ENCODE peak calls at places on chromosomes 5 and 9, in seven cellular contexts. O is mesenchymal stem cell; D is gastrocnemius medialis; Z is effector memory CD4-positive, alpha-beta T cell; F is hepatocyte; Y is CD8-positive, alpha-beta T cell; Q is BJ. M is an unnamed sample.
A peak's percentile ranks its signal among the peaks of the same experiment; 100 is the strongest.

GRCh38 chr5:13660072-13660471 is 284.4 kb downstream of the DNAH5 start:
- DNase-seq in Y (no peak), D (no peak), Q (no peak), O (peak; percentile 13), Z (no peak), F (no peak), M (no peak)

GRCh38 chr5:40955313-40955712 is 46.0 kb downstream of the C7 start:
- DNase-seq in Q (no peak), Y (no peak), F (no peak), Z (no peak), D (no peak), O (no peak), M (no peak)

GRCh38 chr9:35349287-35349990 is 140.5 kb upstream of the RUSC2 start:
- DNase-seq in Y (no peak), F (no peak), D (no peak), Z (no peak), O (no peak), Q (no peak), M (no peak)

GRCh38 chr5:93891491-93892480 is 150.4 kb upstream of the POU5F2 start:
- DNase-seq in D (no peak), Q (no peak), Y (no peak), O (no peak), F (no peak), Z (no peak), M (no peak)

GRCh38 chr9:5557606-5558587 is 47.6 kb downstream of the PDCD1LG2 start:
- DNase-seq in D (no peak), Y (peak; percentile 73), O (no peak), Q (no peak), F (no peak), Z (peak; percentile 20), M (peak; percentile 28)

GRCh38 chr5:60102961-60103683 is 209.6 kb upstream of the PDE4D start:
- DNase-seq in Z (no peak), F (no peak), Y (no peak), Q (peak; percentile 32), D (no peak), O (peak; percentile 69), M (peak; percentile 85)

GRCh38 chr5:148844433-148845279 is 18.2 kb downstream of the ADRB2 start:
- DNase-seq in Y (no peak), O (no peak), F (no peak), Q (no peak), Z (peak; percentile 49), D (no peak), M (no peak)

GRCh38 chr9:120532475-120532874 is 47.5 kb downstream of the CDK5RAP2 start:
- DNase-seq in O (no peak), Y (no peak), Z (no peak), F (peak; percentile 59), D (peak; percentile 97), Q (peak; percentile 26), M (peak; percentile 11)

GRCh38 chr9:106958955-106959657 is 96.1 kb downstream of the ZNF462 start:
- DNase-seq in Z (no peak), D (no peak), F (no peak), Y (no peak), Q (no peak), O (no peak), M (no peak)

GRCh38 chr5:172846249-172846648 is 12.2 kb downstream of the ERGIC1 start:
- DNase-seq in Y (no peak), D (no peak), O (no peak), Q (no peak), F (no peak), Z (no peak), M (no peak)

GRCh38 chr5:139660105-139660915 is 12.2 kb downstream of the CXXC5 start:
- DNase-seq in Y (no peak), D (peak; percentile 96), Q (no peak), O (peak; percentile 42), Z (no peak), F (no peak), M (no peak)

GRCh38 chr5:135045488-135045887 is 11.5 kb upstream of the PITX1 start:
- DNase-seq in D (no peak), O (no peak), Q (no peak), F (no peak), Y (no peak), Z (no peak), M (no peak)

GRCh38 chr5:43627028-43627427 is 24.0 kb downstream of the NNT start:
- DNase-seq in F (peak; percentile 39), Z (no peak), D (peak; percentile 80), Y (no peak), Q (no peak), O (peak; percentile 76), M (peak; percentile 81)

GRCh38 chr9:130689572-130689936 is 4.0 kb upstream of the EXOSC2 start:
- DNase-seq in D (no peak), Z (no peak), F (no peak), Q (no peak), O (no peak), Y (no peak), M (no peak)

GRCh38 chr5:153153086-153153485 is 337.4 kb upstream of the GRIA1 start:
- DNase-seq in Y (no peak), Z (no peak), F (no peak), O (peak; percentile 48), Q (peak; percentile 31), D (no peak), M (peak; percentile 56)

DNA sequence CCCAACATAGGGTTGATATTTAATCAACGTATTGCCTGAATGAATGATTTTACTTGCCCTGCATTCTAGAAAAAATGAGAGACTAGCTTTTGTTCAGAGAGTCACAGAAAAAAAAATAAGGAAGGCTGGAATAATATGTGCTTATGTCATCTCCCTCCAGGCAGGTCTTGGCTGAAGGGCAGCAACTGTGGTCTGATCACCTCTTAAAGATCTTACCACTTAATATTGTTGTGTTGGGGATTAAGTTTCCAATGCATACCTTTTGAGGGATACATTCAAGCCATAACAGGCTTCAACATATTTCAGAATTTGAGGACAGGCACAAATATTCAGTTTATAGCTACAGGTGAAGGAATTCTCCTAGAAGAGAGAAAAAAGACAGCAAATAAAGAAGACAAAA is 157.3 kb upstream of the S1PR3 start:
- DNase-seq in O (no peak), F (no peak), Q (no peak), Z (no peak), Y (no peak), D (no peak), M (no peak)
- H3K27me3 ChIP-seq in O (no peaks in the 10 kb centered on the region), F (no peaks in the 10 kb centered on the region), Q (no peaks in the 10 kb centered on the region), Z (peaks cover 23% of the 10 kb centered on the region), Y (peaks cover 27% of the 10 kb centered on the region), D (no peaks in the 10 kb centered on the region), M (no peaks in the 10 kb centered on the region)

GRCh38 chr9:138023394-138024124 is 146.0 kb downstream of the CACNA1B start:
- DNase-seq in Z (no peak), Y (peak; percentile 19), O (no peak), Q (no peak), D (no peak), F (no peak), M (no peak)

GRCh38 chr9:138025908-138026307 is 148.3 kb downstream of the CACNA1B start:
- DNase-seq in Y (no peak), O (no peak), D (no peak), F (no peak), Q (no peak), Z (no peak), M (no peak)

GRCh38 chr9:138024831-138025291 is 147.3 kb downstream of the CACNA1B start:
- DNase-seq in D (no peak), Q (no peak), F (no peak), O (no peak), Z (no peak), Y (peak; percentile 40), M (no peak)

GRCh38 chr9:138024131-138024530 is 146.5 kb downstream of the CACNA1B start:
- DNase-seq in O (no peak), Z (no peak), D (no peak), Y (peak; percentile 40), F (no peak), Q (no peak), M (no peak)

DNA sequence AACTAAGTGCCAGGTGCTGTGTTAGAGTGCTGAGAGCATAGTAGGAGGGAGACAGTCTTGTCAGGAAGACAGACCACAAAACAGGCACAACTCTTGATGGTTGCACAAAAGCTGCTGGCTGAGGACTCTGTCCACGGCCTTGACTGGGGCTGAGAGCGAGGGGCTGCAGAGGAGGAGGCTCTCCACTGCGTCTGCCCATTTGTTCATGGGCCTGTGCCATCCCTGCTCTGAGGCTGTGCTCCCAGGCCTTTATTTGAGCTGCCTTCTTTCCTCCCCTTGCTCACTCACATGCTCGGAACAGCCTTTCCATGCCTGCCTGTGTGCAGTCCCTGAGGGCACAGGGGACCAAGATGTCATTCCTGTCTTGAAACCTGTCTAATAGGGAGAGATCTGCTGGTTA is 147.8 kb downstream of the CACNA1B start:
- DNase-seq in O (no peak), F (no peak), D (no peak), Q (no peak), Z (no peak), Y (no peak), M (no peak)
- H3K27me3 ChIP-seq in O (peaks cover 36% of the 10 kb centered on the region), F (peaks cover 54% of the 10 kb centered on the region), D (peaks cover 28% of the 10 kb centered on the region), Q (peaks cover 2% of the 10 kb centered on the region), Z (peaks cover 6% of the 10 kb centered on the region), Y (no peaks in the 10 kb centered on the region), M (peaks cover 51% of the 10 kb centered on the region)

GRCh38 chr5:53601570-53601969 is 41.1 kb downstream of the NDUFS4 start:
- DNase-seq in O (no peak), Z (no peak), Y (no peak), F (no peak), D (no peak), Q (no peak), M (no peak)

GRCh38 chr5:53603009-53603687 is 42.7 kb downstream of the NDUFS4 start:
- DNase-seq in Z (no peak), O (no peak), Y (no peak), Q (no peak), F (no peak), D (peak; percentile 23), M (no peak)

GRCh38 chr5:53607896-53608295 is 47.5 kb downstream of the NDUFS4 start:
- DNase-seq in D (no peak), Q (peak; percentile 14), O (no peak), Z (no peak), Y (no peak), F (no peak), M (no peak)

GRCh38 chr5:53604309-53604708 is 43.9 kb downstream of the NDUFS4 start:
- DNase-seq in Y (no peak), D (no peak), O (no peak), Q (no peak), F (no peak), Z (no peak), M (no peak)
- H3K27me3 ChIP-seq in Y (no peaks in the 10 kb centered on the region), D (no peaks in the 10 kb centered on the region), O (no peaks in the 10 kb centered on the region), Q (no peaks in the 10 kb centered on the region), F (no peaks in the 10 kb centered on the region), Z (no peaks in the 10 kb centered on the region), M (no peaks in the 10 kb centered on the region)

DNA sequence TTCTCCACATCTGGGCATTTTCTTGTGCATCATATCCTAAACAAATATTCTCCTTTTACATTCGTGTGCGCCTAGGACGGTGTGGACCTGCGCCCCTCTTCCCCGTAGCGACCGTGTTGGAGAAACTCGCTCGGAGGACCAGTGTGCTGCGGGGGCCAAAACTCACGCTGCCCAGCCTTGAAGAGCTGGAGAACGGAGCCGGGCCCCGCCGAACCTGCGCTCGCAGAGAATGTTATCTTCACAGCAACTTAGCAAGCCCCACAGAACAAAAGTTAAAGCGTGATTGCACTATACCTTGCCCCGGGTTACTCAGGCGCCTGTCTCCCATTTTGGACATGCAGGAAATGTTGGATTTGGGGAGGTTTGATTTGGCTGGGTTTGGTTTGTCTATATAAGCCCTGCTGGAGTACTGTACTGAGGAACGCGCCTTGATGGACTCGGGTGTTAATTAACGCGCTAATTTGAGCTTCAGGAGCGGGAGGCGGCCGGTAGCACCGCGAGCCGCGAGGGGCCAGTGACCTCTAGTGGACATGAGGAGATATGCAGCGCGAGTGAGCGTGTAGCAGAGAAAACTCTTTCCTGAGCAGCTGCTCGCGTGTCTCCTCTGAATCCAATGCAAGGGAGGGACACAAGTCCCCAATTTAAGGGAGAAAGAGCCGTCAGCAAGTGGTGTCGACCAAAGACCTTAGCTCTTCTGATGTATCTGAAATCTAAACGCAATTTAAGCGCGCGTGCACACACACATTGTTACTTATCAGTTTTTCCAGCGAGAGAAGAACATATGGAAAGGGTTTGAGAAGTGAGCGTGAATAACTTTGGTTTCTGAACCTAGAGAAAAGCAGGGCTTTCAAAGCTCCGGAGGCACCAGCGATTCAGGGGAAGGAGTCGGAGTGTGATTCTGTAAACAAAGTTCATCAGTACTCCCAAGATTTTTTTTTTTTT is 192.1 kb downstream of the MEF2C start:
- DNase-seq in F (peak; percentile 84), O (peak; percentile 72), Q (no peak), Z (peak; percentile 35), D (peak; percentile 52), Y (peak; percentile 74), M (peak; percentile 75)
- H3K27me3 ChIP-seq in F (peaks cover 99% of the 10 kb centered on the region), O (peaks cover 99% of the 10 kb centered on the region), Q (peaks cover 62% of the 10 kb centered on the region), Z (peaks cover 70% of the 10 kb centered on the region), D (peaks cover 98% of the 10 kb centered on the region), Y (peaks cover 57% of the 10 kb centered on the region), M (peaks cover 80% of the 10 kb centered on the region)

M was measured in A673.